ENCODE peak calls at places on chromosomes 13 and 19, in seven cellular contexts. X is endodermal cell, R is HFF-Myc, V is lower leg skin, T is OCI-LY7, P is pancreas, I is hepatocyte. E is an unnamed sample.

GRCh38 chr19:4012092-4012974 is 4.8 kb downstream of the PIAS4 start:
- DNase-seq in I (peak), R (no peak), V (no peak), X (no peak), T (no peak), P (peak), E (peak)

GRCh38 chr13:35791191-35791902 is 314.9 kb upstream of the MAB21L1 start:
- DNase-seq in I (no peak), X (no peak), T (no peak), P (no peak), V (peak), R (no peak), E (no peak)

GRCh38 chr19:10283301-10283733 is 3.4 kb upstream of the ICAM4 start:
- DNase-seq in R (no peak), X (no peak), V (no peak), P (no peak), T (no peak), I (peak), E (no peak)

GRCh38 chr19:44573183-44573582 is 40.2 kb upstream of the IGSF23 start:
- DNase-seq in T (no peak), I (no peak), X (peak), R (no peak), V (no peak), P (no peak), E (no peak)

GRCh38 chr13:24004142-24004541 is 106.8 kb upstream of the C1QTNF9B start:
- DNase-seq in P (no peak), T (no peak), R (no peak), I (no peak), V (no peak), X (no peak), E (no peak)

GRCh38 chr19:16561382-16561781 is 10.8 kb downstream of the SLC35E1 start:
- DNase-seq in R (no peak), T (no peak), I (no peak), V (no peak), X (no peak), P (peak), E (no peak)

GRCh38 chr19:11378319-11379189 is 4.1 kb downstream of the SWSAP1 start:
- DNase-seq in T (peak), P (no peak), R (no peak), I (peak), V (no peak), X (peak), E (no peak)

GRCh38 chr19:29779921-29780320 is 31.9 kb upstream of the CCNE1 start:
- DNase-seq in X (peak), I (no peak), V (no peak), P (no peak), R (no peak), T (peak), E (no peak)

GRCh38 chr13:28357247-28357825 is 137.6 kb downstream of the FLT1 start:
- DNase-seq in V (no peak), T (no peak), I (no peak), R (no peak), X (peak), P (no peak), E (no peak)

GRCh38 chr13:41614671-41615519 is 157.5 kb downstream of the RGCC start:
- DNase-seq in I (peak), V (no peak), R (no peak), P (no peak), T (no peak), X (no peak), E (peak)

GRCh38 chr13:97076898-97077297 is 82.6 kb upstream of the OXGR1 start:
- DNase-seq in P (no peak), V (no peak), R (no peak), T (no peak), I (peak), X (no peak), E (no peak)

GRCh38 chr13:60699636-60700035 is 302.6 kb downstream of the TDRD3 start:
- DNase-seq in X (no peak), R (no peak), P (no peak), V (no peak), T (no peak), I (no peak), E (no peak)

GRCh38 chr13:96503481-96503880 is 413.6 kb downstream of the HS6ST3 start:
- DNase-seq in V (no peak), X (no peak), R (no peak), I (no peak), T (no peak), P (no peak), E (no peak)

GRCh38 chr13:27367570-27367969 is 56.8 kb upstream of the GTF3A start:
- DNase-seq in V (no peak), I (no peak), P (peak), T (no peak), R (no peak), X (no peak), E (no peak)

GRCh38 chr19:30792561-30793505 is 420.6 kb downstream of the ZNF536 start:
- DNase-seq in V (peak), P (no peak), R (no peak), T (no peak), X (peak), I (no peak), E (no peak)

GRCh38 chr13:80572867-80573266 is 231.9 kb upstream of the SPRY2 start:
- DNase-seq in X (no peak), P (no peak), R (no peak), V (no peak), I (no peak), T (no peak), E (no peak)

GRCh38 chr19:47348819-47349795 is at the start of gene DHX34:
- DNase-seq in X (peak), P (peak), R (peak), T (peak), I (peak), V (peak), E (peak)

GRCh38 chr13:106619688-106620555 is 52.0 kb upstream of the ARGLU1 start:
- DNase-seq in P (no peak), R (peak), V (peak), T (peak), I (peak), X (peak), E (peak)

GRCh38 chr19:10086904-10087256 is 763 bp downstream of the SHFL start:
- DNase-seq in X (no peak), T (no peak), P (no peak), V (no peak), R (no peak), I (no peak), E (no peak)

GRCh38 chr13:45393941-45394570 is 24.1 kb downstream of the SLC25A30 start:
- DNase-seq in V (no peak), P (no peak), R (no peak), I (peak), T (peak), X (peak), E (no peak)

GRCh38 chr19:42627916-42628315 is 33.2 kb upstream of the CEACAM8 start:
- DNase-seq in T (no peak), V (no peak), P (no peak), R (no peak), I (no peak), X (no peak), E (no peak)

GRCh38 chr13:99386495-99386894 is 79.3 kb upstream of the GPR183 start:
- DNase-seq in P (no peak), T (no peak), V (peak), I (no peak), R (no peak), X (peak), E (no peak)

GRCh38 chr13:102651392-102651791 is 43.5 kb downstream of the METTL21C start:
- DNase-seq in I (peak), R (no peak), P (no peak), T (no peak), X (no peak), V (no peak), E (no peak)

GRCh38 chr13:97021241-97021640 is 27.0 kb upstream of the OXGR1 start:
- DNase-seq in P (no peak), T (no peak), X (no peak), R (no peak), V (no peak), I (peak), E (no peak)

GRCh38 chr13:95298971-95299627 is 2.2 kb downstream of the ABCC4 start:
- DNase-seq in T (no peak), V (no peak), R (peak), P (no peak), I (no peak), X (no peak), E (no peak)

GRCh38 chr19:51341976-51342580 is at the start of gene VSIG10L:
- DNase-seq in V (no peak), X (peak), P (no peak), I (no peak), R (no peak), T (no peak), E (no peak)

GRCh38 chr13:20387441-20387971 is 138.2 kb downstream of the CRYL1 start:
- DNase-seq in P (no peak), R (no peak), X (no peak), V (peak), T (no peak), I (no peak), E (no peak)

GRCh38 chr13:110126391-110126961 is 180.5 kb downstream of the COL4A1 start:
- DNase-seq in V (no peak), P (no peak), X (peak), R (no peak), I (peak), T (no peak), E (peak)

GRCh38 chr13:46307554-46307953 is 79.5 kb downstream of the RUBCNL start:
- DNase-seq in I (no peak), X (no peak), T (no peak), V (no peak), P (no peak), R (no peak), E (peak)

GRCh38 chr13:78940444-78940843 is 281.5 kb upstream of the OBI1 start:
- DNase-seq in X (no peak), P (no peak), R (no peak), V (no peak), I (no peak), T (no peak), E (no peak)

GRCh38 chr13:25571237-25571636 is 199.5 kb downstream of the ATP8A2 start:
- DNase-seq in T (no peak), X (no peak), R (no peak), V (no peak), I (no peak), P (no peak), E (no peak)

GRCh38 chr19:4066176-4066606 is 508 bp downstream of the ZBTB7A start:
- DNase-seq in R (no peak), P (peak), I (no peak), V (no peak), X (no peak), T (no peak), E (no peak)

GRCh38 chr13:73962284-73962683 is 171.9 kb downstream of the KLF12 start:
- DNase-seq in R (no peak), T (no peak), V (no peak), P (no peak), X (no peak), I (no peak), E (no peak)
- H3K4me3 ChIP-seq in R (no peak), T (no peak), V (no peak), P (no peak), X (no peak), I (no peak), E (no peak)

DNA sequence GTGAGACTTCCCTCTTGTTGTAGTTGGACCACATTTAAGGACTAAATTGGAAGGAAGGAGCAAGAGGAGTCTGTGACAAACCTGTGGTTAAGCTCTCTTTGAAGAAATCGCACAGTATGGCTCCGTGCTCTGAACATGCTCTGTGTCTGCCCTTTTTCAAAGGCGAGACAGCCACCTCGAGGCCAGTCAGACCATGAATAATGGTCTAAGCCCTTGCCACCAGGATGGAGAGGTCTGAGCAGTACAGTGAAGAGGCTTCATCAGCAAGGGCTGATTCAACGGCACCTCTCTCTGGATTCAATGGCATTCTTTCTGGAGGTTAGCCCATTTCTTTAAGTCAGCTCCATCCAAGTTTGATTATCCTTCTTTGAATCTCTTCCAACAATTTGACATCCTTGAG is 30.9 kb downstream of the FAM216B start:
- DNase-seq in P (no peak), T (no peak), X (no peak), R (no peak), V (no peak), I (no peak), E (no peak)
- TF ChIP-seq CTCF in P (no peak), T (no peak), X (no peak), R (no peak), V (no peak), I (no peak), E (no peak)

DNA sequence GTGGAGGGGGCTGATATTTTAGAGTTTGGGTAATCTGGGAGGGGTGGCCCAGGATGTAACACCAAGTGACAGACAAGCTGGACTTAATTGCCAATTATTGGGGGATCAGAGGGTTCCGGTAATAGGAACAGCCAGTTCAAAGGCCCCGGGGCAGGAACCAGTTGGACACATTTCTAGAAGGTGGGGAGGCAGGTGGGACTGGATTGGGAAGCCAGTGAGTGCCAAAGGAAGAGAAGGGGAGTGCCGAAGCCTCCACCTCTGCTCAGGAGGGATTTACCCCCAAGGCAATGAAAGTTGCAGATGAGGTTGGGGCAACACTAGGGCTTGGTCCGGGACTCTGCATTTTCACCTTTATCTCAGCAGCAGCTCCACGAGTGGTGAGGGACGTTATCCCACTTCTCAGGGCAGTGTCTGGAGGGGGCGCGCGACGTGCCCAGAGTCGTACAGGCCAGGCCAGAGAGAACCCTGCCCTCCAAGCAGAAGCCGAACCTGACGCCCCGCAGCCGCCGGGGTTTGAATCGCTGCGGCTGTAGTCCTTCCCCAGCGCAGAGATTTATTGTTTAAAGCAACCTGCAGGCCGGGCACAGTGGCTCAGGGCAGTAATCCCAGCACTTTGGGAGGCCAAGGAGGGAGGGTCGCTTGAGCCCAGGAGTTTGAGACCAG is 5.7 kb upstream of the JUND start:
- DNase-seq in P (no peak), T (no peak), V (no peak), I (no peak), R (no peak), X (peak), E (no peak)
- H3K4me3 ChIP-seq in P (no peak), T (no peak), V (no peak), I (no peak), R (no peak), X (no peak), E (no peak)

DNA sequence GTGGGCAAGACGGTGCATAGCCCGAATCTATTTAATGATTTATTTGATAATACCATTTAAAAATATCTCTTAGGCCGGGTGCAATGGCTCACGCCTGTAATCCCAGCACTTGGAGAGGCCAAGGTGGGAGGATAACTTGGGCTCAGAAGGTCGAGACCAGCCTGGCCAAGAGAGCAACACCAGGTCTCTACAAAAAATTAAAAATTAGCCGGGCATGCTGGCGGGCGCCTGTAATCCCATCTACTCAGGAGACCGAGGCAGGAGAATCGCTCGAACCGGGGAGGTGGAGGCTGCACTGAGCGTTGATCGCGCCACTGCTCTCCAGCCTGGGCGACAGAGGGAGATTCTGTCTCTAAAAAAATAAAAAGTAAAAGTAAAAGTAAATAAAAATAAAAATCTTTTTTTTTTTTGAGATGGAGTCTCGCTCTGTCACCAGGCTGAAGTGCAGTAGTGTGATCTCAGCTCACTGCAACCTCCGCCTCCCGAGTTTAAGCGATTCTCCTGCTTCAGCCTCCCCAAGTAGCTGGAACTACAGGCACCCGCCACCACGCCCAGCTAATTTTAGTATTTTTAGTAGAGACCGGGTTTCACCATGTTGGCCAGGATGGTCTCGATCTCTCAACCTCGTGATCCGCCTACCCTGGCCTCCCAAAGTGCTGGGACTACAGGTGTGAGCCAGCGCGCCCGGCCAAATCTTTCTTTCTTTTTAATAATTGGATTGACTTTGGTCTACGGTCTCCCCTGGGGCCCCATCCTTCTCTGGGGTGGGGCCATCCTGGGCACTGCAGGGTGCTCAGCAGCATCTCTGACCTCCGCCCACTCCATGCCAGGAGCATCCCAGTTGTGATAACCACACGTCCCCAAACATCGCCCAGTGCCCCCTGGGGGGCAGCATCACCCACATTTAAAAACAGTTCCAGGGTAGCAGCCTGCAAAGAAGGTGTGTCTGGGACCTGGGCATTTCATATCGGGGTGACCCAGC is 90.7 kb downstream of the GNG7 start:
- DNase-seq in V (no peak), R (no peak), P (no peak), T (peak), X (no peak), I (no peak), E (no peak)
- TF ChIP-seq CTCF in V (no peak), R (no peak), P (no peak), T (peak), X (no peak), I (no peak), E (peak)

DNA sequence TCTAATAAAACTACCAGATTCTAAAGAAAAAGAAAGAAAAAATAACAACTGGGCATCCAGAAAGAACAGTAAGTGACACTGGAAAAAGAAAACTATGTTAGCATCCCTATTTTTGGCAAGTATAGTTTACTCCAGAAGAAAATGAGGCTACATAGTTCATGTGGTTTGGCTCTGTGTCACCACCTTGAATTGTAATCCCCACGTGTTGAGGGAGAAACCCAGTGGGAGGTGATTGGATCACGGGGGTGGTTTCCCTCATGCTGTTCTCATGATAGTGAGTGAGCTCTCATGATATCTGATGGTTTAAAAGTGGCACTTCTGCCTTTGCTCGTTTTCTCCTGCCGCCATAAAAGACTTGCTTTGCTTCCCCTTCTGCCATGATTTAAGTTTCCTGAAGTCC is 76.9 kb downstream of the ITGBL1 start:
- DNase-seq in R (no peak), X (no peak), I (no peak), V (peak), P (no peak), T (no peak), E (peak)
- H3K4me3 ChIP-seq in R (no peak), X (no peak), I (no peak), V (no peak), P (no peak), T (no peak), E (no peak)

GRCh38 chr19:48779636-48780035 is 24.3 kb downstream of the FGF21 start:
- DNase-seq in R (no peak), I (no peak), X (no peak), V (no peak), T (peak), P (no peak), E (no peak)

GRCh38 chr19:48780684-48781391 is 25.5 kb downstream of the FGF21 start:
- DNase-seq in R (no peak), I (peak), X (no peak), P (peak), T (no peak), V (peak), E (no peak)

GRCh38 chr19:48784527-48784926 is 26.3 kb downstream of the BCAT2 start:
- DNase-seq in P (no peak), T (no peak), X (no peak), R (no peak), I (no peak), V (no peak), E (no peak)
- TF ChIP-seq CTCF in P (no peak), T (no peak), X (no peak), R (no peak), I (peak), V (no peak), E (no peak)

GRCh38 chr19:33686687-33687541 is 65.2 kb downstream of the CHST8 start:
- DNase-seq in P (no peak), V (no peak), R (no peak), I (no peak), T (no peak), X (no peak), E (no peak)

GRCh38 chr19:33685541-33685940 is 63.8 kb downstream of the CHST8 start:
- DNase-seq in X (peak), R (no peak), I (no peak), P (no peak), T (no peak), V (no peak), E (no peak)

GRCh38 chr19:33683881-33684549 is 62.3 kb downstream of the CHST8 start:
- DNase-seq in R (peak), T (no peak), V (no peak), I (peak), P (peak), X (peak), E (no peak)

GRCh38 chr19:33686246-33686645 is 64.5 kb downstream of the CHST8 start:
- DNase-seq in R (no peak), X (no peak), P (no peak), T (no peak), V (no peak), I (no peak), E (no peak)

GRCh38 chr19:33684550-33685303 is 63.0 kb downstream of the CHST8 start:
- DNase-seq in P (no peak), V (no peak), I (no peak), R (no peak), X (no peak), T (no peak), E (no peak)
- H3K4me3 ChIP-seq in P (no peak), V (no peak), I (no peak), R (no peak), X (no peak), T (no peak), E (no peak)

E was measured in retinal pigment epithelial cell.